ENCODE peak calls at places on chromosomes 12 and 14, in five cellular contexts. L is PC-9, X is fibroblast of lung, F is lower lobe of right lung, Q is GM23338. S is an unnamed sample.

GRCh38 chr14:81516941-81517797 is 16.5 kb downstream of the SEL1L start:
- DNase-seq in Q (peak), X (peak), F (no peak), L (no peak), S (peak)

GRCh38 chr14:51780006-51780692 is 80.3 kb upstream of the GNG2 start:
- DNase-seq in L (peak), X (peak), F (peak), Q (peak), S (peak)

GRCh38 chr14:24673059-24673458 is 39.1 kb upstream of the GZMB start:
- DNase-seq in F (no peak), X (no peak), Q (no peak), L (no peak), S (no peak)

GRCh38 chr12:692274-692673 is 29.0 kb upstream of the NINJ2 start:
- DNase-seq in L (no peak), F (no peak), X (no peak), Q (no peak), S (no peak)

GRCh38 chr12:86257173-86257572 is 982 bp upstream of the MGAT4C start:
- DNase-seq in X (no peak), Q (no peak), L (no peak), F (no peak), S (no peak)

GRCh38 chr14:61608245-61609142 is 86.8 kb upstream of the HIF1A start:
- DNase-seq in L (no peak), Q (no peak), F (no peak), X (peak), S (peak)

GRCh38 chr12:2555487-2556082 is 239.2 kb upstream of the FKBP4 start:
- DNase-seq in F (no peak), L (no peak), Q (peak), X (no peak), S (no peak)

GRCh38 chr12:82694970-82695369 is 8.3 kb downstream of the TMTC2 start:
- DNase-seq in F (no peak), X (peak), L (no peak), Q (no peak), S (peak)

GRCh38 chr12:104718581-104718980 is 239.5 kb downstream of the SLC41A2 start:
- DNase-seq in L (no peak), X (peak), F (no peak), Q (no peak), S (peak)

GRCh38 chr12:60872850-60873713 is 1277.3 kb downstream of the SLC16A7 start:
- DNase-seq in X (peak), Q (no peak), F (no peak), L (no peak), S (no peak)

GRCh38 chr12:66144796-66145754 is 14.5 kb upstream of the LLPH start:
- DNase-seq in F (no peak), X (peak), L (peak), Q (peak), S (peak)

GRCh38 chr14:64940336-64940910 is 2.1 kb downstream of the GPX2 start:
- DNase-seq in Q (no peak), F (no peak), X (no peak), L (no peak), S (no peak)

GRCh38 chr12:14993537-14994266 is 20.9 kb downstream of the PDE6H start:
- DNase-seq in Q (no peak), L (no peak), X (peak), F (no peak), S (peak)

GRCh38 chr14:28755930-28756895 is 10.4 kb upstream of the FOXG1 start:
- DNase-seq in L (no peak), X (no peak), Q (peak), F (no peak), S (no peak)

GRCh38 chr12:74285773-74286172 is 251.9 kb upstream of the ATXN7L3B start:
- DNase-seq in L (peak), X (no peak), Q (no peak), F (no peak), S (no peak)

GRCh38 chr14:37650356-37651037 is 55.1 kb downstream of the TTC6 start:
- DNase-seq in F (no peak), L (peak), X (no peak), Q (peak), S (no peak)

GRCh38 chr12:27780612-27781408 is 774 bp upstream of the MANSC4 start:
- DNase-seq in Q (peak), F (no peak), X (peak), L (peak), S (peak)

GRCh38 chr12:92295523-92295922 is 149.9 kb upstream of the BTG1 start:
- DNase-seq in L (no peak), X (no peak), Q (no peak), F (no peak), S (peak)

GRCh38 chr14:21039585-21040369 is 2.4 kb upstream of the RNASE7 start:
- DNase-seq in L (peak), X (peak), F (no peak), Q (peak), S (peak)

GRCh38 chr12:53180931-53181645 is 363 bp upstream of the CSAD start:
- DNase-seq in L (peak), F (peak), X (peak), Q (peak), S (peak)

GRCh38 chr12:103085541-103085940 is 128.1 kb downstream of the ASCL1 start:
- DNase-seq in Q (no peak), L (no peak), X (no peak), F (no peak), S (no peak)

GRCh38 chr12:54988402-54989054 is 4.0 kb upstream of the TESPA1 start:
- DNase-seq in L (no peak), F (peak), X (peak), Q (no peak), S (peak)

GRCh38 chr12:39619316-39619659 is 315 bp downstream of the ABCD2 start:
- DNase-seq in Q (peak), F (no peak), L (no peak), X (no peak), S (no peak)

GRCh38 chr12:44158746-44159145 is 322.9 kb downstream of the TMEM117 start:
- DNase-seq in L (no peak), F (no peak), X (no peak), Q (no peak), S (no peak)

GRCh38 chr14:103201801-103202200 is 78.5 kb downstream of the TNFAIP2 start:
- DNase-seq in F (no peak), Q (no peak), L (no peak), X (no peak), S (no peak)

GRCh38 chr14:39229222-39229543 is 4.5 kb upstream of the MIA2 start:
- DNase-seq in L (no peak), Q (no peak), F (no peak), X (no peak), S (peak)

GRCh38 chr12:105110851-105111250 is 3.3 kb downstream of the WASHC4 start:
- DNase-seq in F (no peak), L (no peak), Q (no peak), X (no peak), S (peak)

GRCh38 chr12:47079894-47080724 is at the start of gene AMIGO2:
- DNase-seq in F (peak), X (peak), Q (peak), L (peak), S (peak)

GRCh38 chr14:69620211-69620611 is 8.8 kb downstream of the SUSD6 start:
- DNase-seq in F (no peak), L (no peak), Q (no peak), X (no peak), S (no peak)

GRCh38 chr12:120887253-120888043 is 16.7 kb downstream of the SPPL3 start:
- DNase-seq in X (no peak), L (no peak), Q (no peak), F (no peak), S (no peak)

GRCh38 chr12:113165521-113166450 is 16.3 kb downstream of the CFAP73 start:
- DNase-seq in Q (no peak), F (no peak), L (no peak), X (no peak), S (no peak)

GRCh38 chr12:15682826-15683225 is 106.4 kb downstream of the EPS8 start:
- DNase-seq in X (no peak), L (no peak), F (no peak), Q (no peak), S (no peak)

GRCh38 chr12:56631790-56632700 is 1.9 kb upstream of the BAZ2A start:
- DNase-seq in F (peak), L (peak), Q (peak), X (peak), S (no peak)

GRCh38 chr12:71503579-71504470 is 64.2 kb downstream of the LGR5 start:
- DNase-seq in F (no peak), X (no peak), Q (no peak), L (no peak), S (no peak)

GRCh38 chr12:63845726-63846125 is 1.2 kb downstream of the SRGAP1 start:
- DNase-seq in X (peak), F (no peak), L (no peak), Q (no peak), S (peak)

GRCh38 chr12:70576341-70577282 is 60.6 kb downstream of the PTPRB start:
- DNase-seq in L (no peak), X (peak), Q (peak), F (no peak), S (peak)

GRCh38 chr12:113788020-113788856 is 177.9 kb downstream of the RBM19 start:
- DNase-seq in X (peak), F (no peak), L (no peak), Q (no peak), S (peak)

GRCh38 chr14:99532310-99532709 is 51.1 kb downstream of the CCNK start:
- DNase-seq in L (no peak), X (no peak), Q (no peak), F (no peak), S (no peak)

GRCh38 chr14:99531221-99532096 is 50.2 kb downstream of the CCNK start:
- DNase-seq in L (no peak), F (no peak), Q (peak), X (peak), S (peak)

GRCh38 chr14:99527427-99528076 is 46.3 kb downstream of the CCNK start:
- DNase-seq in X (no peak), L (no peak), Q (no peak), F (no peak), S (no peak)

GRCh38 chr14:99530407-99530806 is 49.2 kb downstream of the CCNK start:
- DNase-seq in F (no peak), X (no peak), L (no peak), Q (no peak), S (no peak)

GRCh38 chr14:99529899-99530298 is 48.7 kb downstream of the CCNK start:
- DNase-seq in F (no peak), Q (no peak), L (no peak), X (no peak), S (peak)
- TF ChIP-seq CTCF in F (no peak), Q (no peak), L (no peak), X (no peak), S (peak)

GRCh38 chr12:31326689-31327659 is 1.0 kb upstream of the SINHCAF start:
- DNase-seq in Q (no peak), L (no peak), X (peak), F (no peak), S (no peak)
- H3K4me3 ChIP-seq in Q (peak), L (peak), X (peak), F (peak), S (peak)

DNA sequence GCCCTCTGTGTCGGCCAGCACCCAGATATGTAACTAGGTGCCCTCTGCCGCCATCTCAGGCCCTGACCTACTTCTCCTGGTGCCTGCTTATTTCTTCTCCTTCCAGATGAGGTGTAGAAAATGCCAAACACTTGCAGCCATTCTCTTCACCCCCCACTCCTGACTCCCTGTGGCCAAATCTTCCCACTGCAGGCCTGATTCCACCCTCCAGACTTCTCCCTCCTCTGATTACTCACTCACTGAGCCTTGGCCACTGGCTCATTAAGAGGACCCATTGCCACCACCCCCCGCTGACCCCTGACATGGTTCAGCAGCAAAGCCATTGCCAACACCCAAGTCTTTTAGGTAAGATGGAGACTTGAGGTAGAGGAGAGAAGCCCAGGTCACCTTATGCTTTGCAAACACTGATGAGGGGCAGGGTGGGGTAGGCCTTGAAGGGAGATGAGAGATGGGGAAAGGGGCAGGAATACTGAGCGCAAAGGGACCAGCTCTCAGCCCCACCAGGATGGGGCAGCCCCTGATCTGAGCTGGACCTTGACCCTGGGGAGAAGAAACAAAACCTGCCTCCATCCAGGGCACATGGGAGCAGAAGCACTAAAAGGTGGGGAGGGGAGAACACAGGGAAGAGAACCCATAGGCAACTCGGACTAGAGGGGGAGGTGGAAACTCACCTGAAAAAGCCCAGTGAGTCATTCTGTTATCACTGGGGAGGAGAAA is 25.1 kb upstream of the ANO2 start:
- DNase-seq in Q (no peak), X (no peak), L (no peak), F (no peak), S (no peak)
- TF ChIP-seq CTCF in Q (no peak), X (no peak), L (no peak), F (no peak), S (no peak)

GRCh38 chr12:48954781-48955501 is 2.3 kb downstream of the ARF3 start:
- DNase-seq in X (no peak), F (no peak), L (no peak), Q (no peak), S (no peak)
- H3K4me3 ChIP-seq in X (no peak), F (no peak), L (peak), Q (peak), S (no peak)

GRCh38 chr12:32444895-32445294 is 45.5 kb downstream of the FGD4 start:
- DNase-seq in Q (no peak), L (peak), F (no peak), X (peak), S (peak)

GRCh38 chr12:32437095-32437515 is 37.7 kb downstream of the FGD4 start:
- DNase-seq in X (peak), Q (no peak), F (no peak), L (peak), S (peak)

GRCh38 chr12:32435921-32436710 is 36.8 kb downstream of the FGD4 start:
- DNase-seq in Q (no peak), L (no peak), F (no peak), X (no peak), S (peak)

GRCh38 chr12:32443491-32443890 is 44.1 kb downstream of the FGD4 start:
- DNase-seq in Q (no peak), L (no peak), F (no peak), X (no peak), S (no peak)

GRCh38 chr12:32440120-32440865 is 40.9 kb downstream of the FGD4 start:
- DNase-seq in Q (no peak), L (peak), F (no peak), X (no peak), S (no peak)
- TF ChIP-seq CTCF in Q (no peak), L (no peak), F (no peak), X (no peak), S (no peak)

DNA sequence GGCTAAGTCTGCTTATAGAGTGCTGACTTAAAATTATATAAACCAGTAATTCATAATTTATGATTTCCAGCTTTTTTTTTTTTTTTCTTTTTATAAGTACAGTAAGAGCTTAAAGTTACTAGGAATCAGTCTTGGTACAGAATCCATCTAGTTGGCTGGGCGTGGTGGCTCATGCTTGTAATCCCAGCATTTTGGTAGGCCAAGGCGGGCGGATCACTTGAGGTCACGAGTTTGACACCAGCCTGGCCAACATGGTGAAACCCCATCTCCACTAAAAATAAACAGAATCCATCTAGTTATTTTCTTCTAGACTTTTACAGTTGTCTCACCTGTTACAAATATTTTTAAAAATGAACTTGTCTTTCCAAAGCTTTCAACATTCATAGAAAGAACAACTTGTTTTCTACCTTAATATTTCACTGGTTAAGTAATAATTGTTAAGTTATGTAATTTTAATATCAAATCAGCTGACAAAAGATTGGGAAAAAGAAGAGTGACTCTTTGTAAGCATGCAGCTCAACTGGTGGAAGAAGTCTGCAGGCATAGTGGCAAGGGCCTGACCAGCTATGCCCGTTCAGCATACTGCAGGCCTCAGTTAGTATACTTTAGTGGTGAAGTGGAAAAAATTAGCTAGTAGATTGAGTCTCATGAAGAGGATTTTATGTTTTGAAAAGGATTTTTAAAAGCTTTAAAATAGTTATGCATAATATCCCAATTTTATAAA is 17.4 kb upstream of the PSMA3 start:
- DNase-seq in F (no peak), L (no peak), X (no peak), Q (no peak), S (no peak)
- H3K4me3 ChIP-seq in F (no peak), L (no peak), X (no peak), Q (no peak), S (no peak)

GRCh38 chr12:6376965-6377666 is 1.8 kb upstream of the SCNN1A start:
- DNase-seq in L (no peak), Q (no peak), F (no peak), X (no peak), S (no peak)
- TF ChIP-seq CTCF in L (no peak), Q (no peak), F (no peak), X (no peak), S (no peak)

GRCh38 chr12:12902036-12902435 is 10.7 kb downstream of the GPRC5A start:
- DNase-seq in L (no peak), F (no peak), X (peak), Q (no peak), S (peak)
- H3K4me3 ChIP-seq in L (peak), F (peak), X (peak), Q (no peak), S (peak)

S was measured in AG10803.